ENCODE peak calls at places on chromosomes 4 and X, in five cellular contexts. P is vagina, X is heart left ventricle, F is transverse colon, Z is ovary. E is an unnamed sample.

GRCh38 chr4:27005512-27006246 is 145.0 kb downstream of the STIM2 start:
- DNase-seq in X (no peak), Z (no peak), F (no peak), P (no peak), E (no peak)

GRCh38 chrX:101051153-101051548 is 760 bp downstream of the TRMT2B start:
- DNase-seq in Z (no peak), X (no peak), P (no peak), F (no peak), E (no peak)

GRCh38 chrX:114344756-114345155 is 239.1 kb upstream of the HTR2C start:
- DNase-seq in F (no peak), Z (no peak), P (no peak), X (no peak), E (peak)

GRCh38 chrX:153423652-153424051 is 12.4 kb downstream of the ZFP92 start:
- DNase-seq in F (no peak), P (no peak), Z (peak), X (peak), E (no peak)

GRCh38 chr4:35772291-35772690 is 472.0 kb downstream of the ARAP2 start:
- DNase-seq in F (no peak), P (no peak), X (no peak), Z (no peak), E (no peak)

GRCh38 chr4:185836268-185837084 is 24.5 kb upstream of the SORBS2 start:
- DNase-seq in F (no peak), P (no peak), Z (no peak), X (no peak), E (no peak)

GRCh38 chrX:115462406-115462805 is 98.6 kb upstream of the PLS3 start:
- DNase-seq in P (no peak), Z (no peak), X (no peak), F (no peak), E (no peak)

GRCh38 chr4:14176613-14177012 is 549.1 kb upstream of the BOD1L1 start:
- DNase-seq in F (no peak), X (no peak), Z (no peak), P (no peak), E (no peak)

GRCh38 chr4:136012250-136012649 is 1520.0 kb downstream of the PCDH18 start:
- DNase-seq in X (no peak), F (no peak), P (no peak), Z (no peak), E (no peak)

GRCh38 chrX:2829066-2829430 is 318 bp downstream of the GYG2 start:
- DNase-seq in Z (peak), P (no peak), X (no peak), F (peak), E (no peak)

GRCh38 chrX:15146515-15146914 is 123.4 kb downstream of the ASB9 start:
- DNase-seq in F (peak), P (no peak), Z (no peak), X (no peak), E (peak)

GRCh38 chrX:152637649-152638442 is at the start of gene GABRQ:
- DNase-seq in Z (no peak), X (no peak), P (peak), F (peak), E (peak)

GRCh38 chr4:8911311-8912088 is 39.9 kb upstream of the HMX1 start:
- DNase-seq in F (peak), X (peak), Z (no peak), P (peak), E (no peak)

GRCh38 chr4:5722328-5722727 is 11.3 kb downstream of the EVC start:
- DNase-seq in X (no peak), P (no peak), Z (no peak), F (no peak), E (no peak)

GRCh38 chrX:115261148-115261547 is 27.3 kb upstream of the LRCH2 start:
- DNase-seq in Z (no peak), P (no peak), F (no peak), X (no peak), E (no peak)

GRCh38 chr4:73440653-73441052 is 4.6 kb downstream of the AFP start:
- DNase-seq in X (no peak), F (no peak), P (no peak), Z (no peak), E (no peak)
- TF ChIP-seq POLR2A in X (no peak), F (no peak), P (no peak), Z (no peak), E (no peak)

GRCh38 chr4:55397521-55398321 is 2.0 kb downstream of the TMEM165 start:
- DNase-seq in Z (no peak), X (no peak), P (no peak), F (no peak), E (peak)
- TF ChIP-seq POLR2A in Z (no peak), X (no peak), P (no peak), F (peak), E (no peak)

DNA sequence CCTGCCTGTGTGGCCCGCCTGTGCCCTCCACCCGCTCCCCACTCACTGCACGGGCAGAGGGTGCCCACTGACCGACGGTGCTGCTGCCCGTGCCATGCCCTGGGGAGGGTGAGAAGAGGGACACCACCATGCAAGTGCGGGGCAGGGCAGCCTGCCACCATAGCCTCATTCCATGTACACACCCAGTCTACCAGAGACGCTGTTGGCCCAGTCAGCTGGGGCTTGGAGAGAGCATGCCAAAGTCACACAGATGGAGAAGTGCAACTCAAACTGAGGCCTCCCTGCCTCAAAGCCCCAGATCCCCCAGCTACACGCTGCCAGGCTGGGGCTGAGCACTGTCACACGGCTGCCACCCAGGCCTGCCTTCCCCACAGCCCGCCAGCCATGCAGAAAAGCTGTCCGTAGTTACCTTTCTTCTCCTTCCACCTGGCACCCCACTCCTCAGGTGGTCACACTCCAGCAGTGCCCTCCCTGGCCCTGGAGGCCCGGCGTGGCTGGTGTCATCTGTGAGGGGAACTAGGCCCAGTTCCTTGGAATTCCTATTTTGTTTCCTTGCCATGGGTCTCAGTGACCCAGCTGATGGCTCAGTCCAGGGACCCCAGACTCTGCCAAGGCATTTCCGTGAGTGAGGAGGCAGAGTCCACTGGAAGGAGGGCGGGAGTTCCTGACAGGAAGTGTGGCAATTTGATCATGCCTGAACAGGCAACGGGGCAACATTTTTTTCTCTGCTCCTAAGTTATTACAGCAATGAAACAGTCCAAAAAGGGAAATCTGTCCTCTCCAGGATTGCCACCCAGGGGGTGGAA is at the start of gene SLC2A9:
- DNase-seq in X (peak), P (no peak), F (peak), Z (no peak), E (no peak)
- TF ChIP-seq POLR2A in X (no peak), P (no peak), F (no peak), Z (no peak), E (no peak)

DNA sequence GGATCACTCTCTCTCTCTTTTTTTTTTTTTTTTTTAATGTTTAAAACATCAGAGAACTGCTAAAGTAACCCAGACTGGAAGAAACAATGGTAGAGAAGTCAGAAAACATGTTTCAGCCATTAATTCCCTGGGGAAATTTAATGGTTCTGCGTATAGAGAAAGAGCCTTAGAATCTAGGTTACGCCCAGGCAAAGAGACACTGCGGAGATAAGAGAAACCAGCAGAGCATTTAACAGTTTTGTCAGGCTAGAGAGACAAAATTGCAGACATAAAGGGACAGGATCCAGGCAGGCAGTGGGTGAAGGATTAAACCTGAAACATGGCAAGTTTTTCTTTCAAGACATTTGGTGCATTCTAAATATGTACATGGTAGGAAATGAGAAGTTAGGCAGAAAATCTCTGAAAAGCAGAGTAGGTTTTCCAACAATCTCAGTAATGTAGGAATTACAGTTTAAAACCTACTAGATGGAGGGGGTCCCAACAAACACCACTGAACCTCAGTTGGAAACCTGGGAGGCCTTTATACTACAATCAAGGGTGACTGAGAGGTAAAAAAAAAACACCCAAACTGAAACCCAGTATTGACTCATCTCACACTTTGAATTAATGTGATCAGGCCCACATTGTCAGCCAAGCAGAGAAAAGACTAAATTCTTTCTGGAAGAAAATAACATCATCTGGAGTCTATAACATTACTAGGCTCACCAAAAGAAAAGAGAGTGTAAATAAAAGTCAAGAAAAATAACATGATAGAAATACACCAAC is 254.3 kb upstream of the NWD2 start:
- DNase-seq in X (no peak), P (no peak), Z (no peak), F (no peak), E (no peak)
- TF ChIP-seq POLR2A in X (no peak), P (no peak), Z (no peak), F (no peak), E (no peak)